ENCODE peak calls at places on chromosomes 13 and 19, in eight cellular contexts. U is IMR-90, I is prostate gland, B is breast epithelium, R is transverse colon, P is uterus, J is heart left ventricle, N is GM12878. F is an unnamed sample.

GRCh38 chr13:78998736-78999135 is 339.8 kb upstream of the OBI1 start:
- DNase-seq in U (no peak), I (no peak), B (no peak), R (no peak), P (no peak), J (no peak), N (no peak), F (no peak)

GRCh38 chr19:57103573-57104277 is 16.1 kb upstream of the USP29 start:
- DNase-seq in U (peak), I (peak), B (no peak), R (peak), P (peak), J (peak), N (peak), F (peak)

GRCh38 chr13:114132419-114133121 is at the start of gene RASA3:
- DNase-seq in U (peak), I (peak), B (no peak), R (peak), P (peak), J (peak), N (no peak), F (no peak)

GRCh38 chr19:14480695-14481069 is 5.5 kb upstream of the PTGER1 start:
- DNase-seq in U (peak), I (no peak), B (no peak), R (no peak), P (no peak), J (no peak), N (no peak), F (no peak)

GRCh38 chr19:33610588-33610987 is 11.2 kb upstream of the CHST8 start:
- DNase-seq in U (no peak), I (no peak), B (no peak), R (no peak), P (no peak), J (no peak), N (no peak), F (peak)

GRCh38 chr19:604355-604754 is 14.7 kb downstream of the HCN2 start:
- DNase-seq in U (no peak), I (no peak), B (no peak), R (no peak), P (no peak), J (no peak), N (no peak), F (no peak)

GRCh38 chr19:11198769-11199469 is 1.6 kb upstream of the KANK2 start:
- DNase-seq in U (no peak), I (no peak), B (no peak), R (no peak), P (no peak), J (no peak), N (no peak), F (no peak)

GRCh38 chr13:74132152-74132767 is 1.9 kb downstream of the KLF12 start:
- DNase-seq in U (peak), I (no peak), B (no peak), R (no peak), P (no peak), J (no peak), N (no peak), F (no peak)

GRCh38 chr13:24605923-24606372 is 74.3 kb upstream of the ATP12A start:
- DNase-seq in U (peak), I (no peak), B (no peak), R (no peak), P (no peak), J (no peak), N (no peak), F (no peak)

GRCh38 chr13:98214008-98214643 is 37.1 kb upstream of the RNF113B start:
- DNase-seq in U (peak), I (no peak), B (no peak), R (no peak), P (peak), J (peak), N (no peak), F (no peak)

GRCh38 chr13:39144941-39145533 is 106.8 kb downstream of the NHLRC3 start:
- DNase-seq in U (peak), I (peak), B (no peak), R (peak), P (peak), J (peak), N (no peak), F (peak)

GRCh38 chr13:68190826-68191225 is 960.7 kb upstream of the PCDH9 start:
- DNase-seq in U (no peak), I (no peak), B (no peak), R (no peak), P (no peak), J (no peak), N (no peak), F (no peak)

GRCh38 chr13:94588575-94588974 is 7.4 kb downstream of the TGDS start:
- DNase-seq in U (no peak), I (no peak), B (no peak), R (no peak), P (no peak), J (no peak), N (no peak), F (no peak)

GRCh38 chr19:33296473-33297060 is 5.8 kb downstream of the CEBPA start:
- DNase-seq in U (no peak), I (no peak), B (peak), R (no peak), P (no peak), J (no peak), N (no peak), F (no peak)

GRCh38 chr13:92739306-92739818 is 487.2 kb upstream of the GPC6 start:
- DNase-seq in U (peak), I (no peak), B (no peak), R (no peak), P (no peak), J (no peak), N (no peak), F (no peak)

GRCh38 chr13:73803997-73804396 is 330.2 kb downstream of the KLF12 start:
- DNase-seq in U (peak), I (no peak), B (no peak), R (no peak), P (no peak), J (no peak), N (no peak), F (no peak)

GRCh38 chr13:52374873-52375411 is 31.0 kb downstream of the THSD1 start:
- DNase-seq in U (no peak), I (no peak), B (no peak), R (no peak), P (no peak), J (no peak), N (no peak), F (no peak)

GRCh38 chr13:114148521-114148855 is 16.1 kb upstream of the RASA3 start:
- DNase-seq in U (no peak), I (no peak), B (no peak), R (peak), P (no peak), J (no peak), N (peak), F (no peak)

GRCh38 chr19:48133094-48133493 is 22.5 kb upstream of the PLA2G4C start:
- DNase-seq in U (no peak), I (no peak), B (no peak), R (no peak), P (no peak), J (no peak), N (no peak), F (no peak)

GRCh38 chr13:99900960-99901359 is 70.6 kb downstream of the ZIC5 start:
- DNase-seq in U (no peak), I (no peak), B (no peak), R (no peak), P (no peak), J (no peak), N (no peak), F (no peak)

GRCh38 chr13:27182844-27183497 is 11.4 kb upstream of the USP12 start:
- DNase-seq in U (peak), I (no peak), B (peak), R (no peak), P (no peak), J (peak), N (no peak), F (peak)

GRCh38 chr13:101144808-101145419 is 271.4 kb downstream of the NALCN start:
- DNase-seq in U (peak), I (peak), B (no peak), R (no peak), P (no peak), J (no peak), N (peak), F (no peak)

GRCh38 chr19:2485428-2485827 is 9.5 kb downstream of the GADD45B start:
- DNase-seq in U (no peak), I (no peak), B (no peak), R (no peak), P (no peak), J (no peak), N (no peak), F (no peak)

GRCh38 chr19:42419309-42419708 is 7.9 kb downstream of the LIPE start:
- DNase-seq in U (no peak), I (no peak), B (no peak), R (no peak), P (no peak), J (peak), N (no peak), F (no peak)

GRCh38 chr19:38544569-38545315 is 73.0 kb downstream of the MAP4K1 start:
- DNase-seq in U (peak), I (peak), B (no peak), R (no peak), P (no peak), J (no peak), N (no peak), F (no peak)

GRCh38 chr13:46101488-46102289 is 3.1 kb downstream of the CPB2 start:
- DNase-seq in U (no peak), I (no peak), B (no peak), R (no peak), P (no peak), J (no peak), N (no peak), F (no peak)

GRCh38 chr13:40981949-40982348 is 37.2 kb downstream of the ELF1 start:
- DNase-seq in U (no peak), I (no peak), B (no peak), R (no peak), P (no peak), J (no peak), N (no peak), F (no peak)

GRCh38 chr19:29576761-29577661 is 29.1 kb upstream of the POP4 start:
- DNase-seq in U (peak), I (no peak), B (peak), R (no peak), P (no peak), J (no peak), N (peak), F (peak)

GRCh38 chr19:6018786-6019185 is 40.8 kb upstream of the RANBP3 start:
- DNase-seq in U (no peak), I (no peak), B (no peak), R (no peak), P (no peak), J (no peak), N (no peak), F (no peak)

GRCh38 chr19:41324921-41325639 is 15.1 kb downstream of the CCDC97 start:
- DNase-seq in U (peak), I (peak), B (no peak), R (peak), P (peak), J (peak), N (no peak), F (peak)

DNA sequence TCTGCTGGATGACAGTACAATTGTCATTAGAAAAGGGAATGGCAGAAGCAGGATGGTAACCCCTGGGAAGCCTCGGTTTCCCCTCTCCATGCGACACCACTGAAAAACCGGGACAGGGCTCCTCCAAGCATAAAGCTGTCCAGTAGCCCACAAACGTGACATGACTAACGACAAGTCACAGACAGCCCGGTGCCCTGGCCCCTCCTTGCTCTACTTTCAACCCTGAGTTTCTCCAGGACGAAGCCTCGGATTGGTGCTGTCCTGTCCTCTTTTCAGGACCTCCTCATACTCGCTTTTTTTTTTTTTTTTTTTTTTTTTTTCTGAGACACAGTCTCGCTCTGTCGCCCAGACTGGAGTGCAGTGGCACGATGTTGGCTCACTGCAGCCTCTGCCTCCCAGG is 16.3 kb downstream of the DPP9 start:
- DNase-seq in U (no peak), I (no peak), B (no peak), R (no peak), P (no peak), J (peak), N (no peak), F (no peak)
- TF ChIP-seq CTCF in U (no peak), I (no peak), B (no peak), R (no peak), P (no peak), J (no peak), N (no peak), F (no peak)

GRCh38 chr19:35329323-35329722 is 336 bp downstream of the CD22 start:
- DNase-seq in U (no peak), I (no peak), B (no peak), R (no peak), P (no peak), J (no peak), N (no peak), F (no peak)

GRCh38 chr19:35327642-35328041 is 1.3 kb upstream of the CD22 start:
- DNase-seq in U (no peak), I (no peak), B (no peak), R (no peak), P (no peak), J (no peak), N (no peak), F (no peak)

GRCh38 chr19:35331551-35332214 is 2.7 kb downstream of the CD22 start:
- DNase-seq in U (no peak), I (no peak), B (no peak), R (no peak), P (no peak), J (peak), N (no peak), F (no peak)

GRCh38 chr19:35330475-35330874 is 1.5 kb downstream of the CD22 start:
- DNase-seq in U (no peak), I (no peak), B (no peak), R (peak), P (no peak), J (peak), N (peak), F (no peak)

GRCh38 chr19:35328851-35329285 is at the start of gene CD22:
- DNase-seq in U (no peak), I (no peak), B (no peak), R (no peak), P (no peak), J (no peak), N (peak), F (no peak)
- TF ChIP-seq POLR2A in U (no peak), I (no peak), B (no peak), R (peak), P (no peak), J (no peak), N (peak), F (no peak)

DNA sequence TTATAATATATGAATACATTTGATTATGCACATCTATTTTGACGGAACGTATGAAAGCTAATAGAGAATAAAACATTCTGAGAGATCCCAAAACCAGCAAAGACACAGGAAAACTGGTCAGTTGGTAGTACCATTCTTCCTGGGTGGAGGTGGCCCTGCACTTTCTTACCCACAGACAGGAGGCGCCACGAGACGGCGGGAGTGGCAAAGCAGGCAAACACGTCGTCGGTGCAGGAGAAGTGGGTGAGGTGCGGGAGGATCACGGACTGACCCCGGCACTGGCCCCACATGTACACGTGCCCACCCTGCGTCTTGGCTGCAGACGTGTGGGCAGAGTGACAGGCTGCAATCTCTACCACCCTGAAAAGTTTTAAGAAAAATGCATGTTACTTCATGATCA is 36.1 kb downstream of the RCBTB1 start:
- DNase-seq in U (no peak), I (no peak), B (no peak), R (no peak), P (no peak), J (no peak), N (no peak), F (no peak)
- TF ChIP-seq CTCF in U (no peak), I (no peak), B (no peak), R (no peak), P (no peak), J (no peak), N (no peak), F (no peak)

GRCh38 chr13:103671547-103671946 is 605.3 kb upstream of the SLC10A2 start:
- DNase-seq in U (no peak), I (no peak), B (no peak), R (no peak), P (no peak), J (no peak), N (no peak), F (no peak)
- TF ChIP-seq POLR2A in U (no peak), I (no peak), B (no peak), R (no peak), P (no peak), J (no peak), N (no peak), F (no peak)

GRCh38 chr19:8609210-8610040 is 1.1 kb downstream of the ADAMTS10 start:
- DNase-seq in U (peak), I (no peak), B (no peak), R (peak), P (peak), J (peak), N (no peak), F (peak)
- TF ChIP-seq CTCF in U (peak), I (no peak), B (no peak), R (no peak), P (peak), J (no peak), N (no peak), F (peak)